ENCODE peak calls at places on chromosome 14, in four cellular contexts. W is HepG2, T is K562, P is GM12878. F is an unnamed sample.

GRCh38 chr14:68654471-68654941 is 138.4 kb downstream of the ZFP36L1 start:
- DNase-seq in W (no peak), T (no peak), P (no peak), F (no peak)

GRCh38 chr14:21029917-21030316 is at the start of gene TPPP2:
- DNase-seq in W (no peak), T (no peak), P (no peak), F (no peak)

GRCh38 chr14:69625299-69626131 is 14.1 kb downstream of the SUSD6 start:
- DNase-seq in W (no peak), T (no peak), P (peak; percentile 88), F (no peak)

GRCh38 chr14:54803396-54803795 is 99.2 kb downstream of the GCH1 start:
- DNase-seq in W (no peak), T (no peak), P (no peak), F (no peak)

GRCh38 chr14:59997496-59997895 is 77.6 kb downstream of the LRRC9 start:
- DNase-seq in W (no peak), T (no peak), P (no peak), F (no peak)

GRCh38 chr14:55458800-55459577 is 18.6 kb upstream of the TBPL2 start:
- DNase-seq in W (no peak), T (no peak), P (no peak), F (no peak)

GRCh38 chr14:94522115-94522724 is 13.0 kb upstream of the SERPINA12 start:
- DNase-seq in W (peak; percentile 95), T (no peak), P (no peak), F (no peak)

GRCh38 chr14:63493246-63493645 is 49.9 kb downstream of the PPP2R5E start:
- DNase-seq in W (no peak), T (no peak), P (no peak), F (peak; percentile 49)

GRCh38 chr14:80973918-80974317 is 18.5 kb downstream of the TSHR start:
- DNase-seq in W (no peak), T (no peak), P (no peak), F (no peak)

GRCh38 chr14:61420326-61420725 is 98.9 kb downstream of the PRKCH start:
- DNase-seq in W (no peak), T (no peak), P (no peak), F (no peak)

GRCh38 chr14:85530626-85531025 is 682 bp downstream of the FLRT2 start:
- DNase-seq in W (no peak), T (no peak), P (no peak), F (no peak)

GRCh38 chr14:80310950-80311349 is 99.6 kb upstream of the DIO2 start:
- DNase-seq in W (no peak), T (no peak), P (no peak), F (no peak)

GRCh38 chr14:68979722-68980552 is 835 bp upstream of the ACTN1 start:
- DNase-seq in W (no peak), T (peak; percentile 54), P (no peak), F (peak; percentile 43)

GRCh38 chr14:36675581-36675980 is 13.9 kb downstream of the PAX9 start:
- DNase-seq in W (no peak), T (no peak), P (no peak), F (no peak)

GRCh38 chr14:61257469-61258057 is 23.6 kb downstream of the TMEM30B start:
- DNase-seq in W (no peak), T (no peak), P (no peak), F (no peak)

GRCh38 chr14:77026930-77027537 is 1.5 kb downstream of the IRF2BPL start:
- DNase-seq in W (no peak), T (peak; percentile 37), P (no peak), F (peak; percentile 61)
- TF ChIP-seq FOXK2 in W (no peak), T (no peak), P (no peak), F (no peak)

GRCh38 chr14:89304972-89305703 is 111.9 kb downstream of the FOXN3 start:
- DNase-seq in W (no peak), T (no peak), P (peak; percentile 65), F (no peak)
- TF ChIP-seq FOXK2 in W (no peak), T (no peak), P (no peak), F (no peak)

DNA sequence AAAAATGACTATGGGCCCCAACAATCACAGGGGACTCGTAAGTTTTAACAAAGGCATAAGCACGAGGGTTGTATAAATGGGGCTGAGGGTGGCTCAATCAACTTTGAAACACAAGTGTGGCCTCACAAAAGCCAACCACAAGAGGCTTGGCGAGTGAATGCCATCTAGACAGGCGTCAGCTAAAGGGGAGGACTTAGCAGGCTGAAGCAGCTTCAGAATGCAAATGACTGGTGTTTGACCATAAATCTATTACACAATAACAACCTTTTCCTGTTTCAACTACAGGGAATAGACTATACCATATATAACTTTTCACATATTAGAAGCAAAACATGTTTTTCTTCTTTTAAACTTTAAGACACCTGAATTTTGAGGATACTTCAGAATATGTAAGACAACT is 777.9 kb downstream of the FSCB start:
- DNase-seq in W (peak; percentile 1), T (no peak), P (no peak), F (no peak)
- TF ChIP-seq FOXK2 in W (no peak), T (no peak), P (no peak), F (no peak)

DNA sequence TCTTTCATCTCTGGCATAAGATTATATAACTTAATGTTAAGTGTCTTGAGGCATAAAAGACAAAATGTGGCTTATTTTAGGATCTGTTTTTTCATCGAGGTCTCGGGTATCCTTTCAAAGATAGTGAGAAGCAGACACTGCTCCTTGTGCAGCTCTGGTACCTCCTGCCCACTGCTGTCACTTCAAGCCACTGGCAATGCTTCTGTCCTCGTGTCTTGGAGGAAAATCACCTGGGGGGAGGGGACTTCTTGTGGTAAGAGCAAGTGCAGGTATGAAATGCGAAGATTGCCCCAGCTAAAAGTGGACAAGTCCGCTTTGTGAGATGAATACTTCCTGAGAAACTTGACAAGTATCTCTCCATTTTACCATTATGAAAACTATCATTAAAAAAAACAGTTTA is 37.8 kb upstream of the DYNC1H1 start:
- DNase-seq in W (no peak), T (no peak), P (no peak), F (no peak)
- TF ChIP-seq FOXK2 in W (no peak), T (no peak), P (no peak), F (no peak)

DNA sequence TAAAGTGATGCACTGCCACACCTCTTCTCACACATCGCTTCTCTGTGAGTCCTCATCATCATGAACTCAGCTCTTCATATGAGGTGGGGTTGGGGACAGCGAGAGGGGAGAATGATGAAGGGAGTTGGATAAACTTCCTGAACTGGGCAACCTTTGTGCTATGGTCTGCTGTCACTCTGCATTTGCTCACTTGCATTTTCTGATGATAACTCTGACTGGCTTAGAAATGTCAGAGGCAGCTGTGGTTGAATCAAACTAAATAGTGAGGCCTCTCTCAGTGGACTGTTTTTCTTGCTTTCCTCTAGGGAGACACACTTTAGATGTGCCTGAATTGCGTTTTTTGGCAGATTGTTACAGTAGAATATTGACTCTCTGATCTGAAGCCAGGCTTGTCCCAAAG is 55.2 kb upstream of the NFKBIA start:
- DNase-seq in W (no peak), T (no peak), P (no peak), F (no peak)
- TF ChIP-seq FOXK2 in W (no peak), T (no peak), P (no peak), F (no peak)

GRCh38 chr14:91375748-91376452 is 41.7 kb downstream of the CCDC88C start:
- DNase-seq in W (no peak), T (no peak), P (no peak), F (no peak)
- TF ChIP-seq FOXK2 in W (no peak), T (no peak), P (no peak), F (no peak)

F was measured in HEK293T.